ENCODE peak calls at places on chromosomes 6 and 20, in six cellular contexts. G, L, B, E, W and A are unnamed samples.

GRCh38 chr6:41428995-41429417 is 93.6 kb downstream of the NCR2 start:
- DNase-seq in L (no peak), E (peak), B (peak), W (no peak), G (no peak), A (peak)

GRCh38 chr20:61331542-61331941 is 79.5 kb downstream of the CDH4 start:
- DNase-seq in E (peak), L (no peak), B (no peak), G (no peak), W (no peak), A (no peak)

GRCh38 chr6:3340891-3341290 is 82.1 kb downstream of the PSMG4 start:
- DNase-seq in E (no peak), L (no peak), W (no peak), G (no peak), B (no peak), A (no peak)

GRCh38 chr6:48733581-48733980 is 622.6 kb upstream of the PTCHD4 start:
- DNase-seq in E (no peak), L (no peak), W (no peak), G (no peak), B (no peak), A (no peak)

GRCh38 chr6:142856857-142857608 is 87.9 kb downstream of the HIVEP2 start:
- DNase-seq in B (no peak), G (no peak), W (no peak), L (peak), E (no peak), A (no peak)

GRCh38 chr20:38387953-38388352 is 41.7 kb downstream of the LBP start:
- DNase-seq in G (no peak), B (no peak), L (no peak), E (no peak), W (no peak), A (no peak)

GRCh38 chr6:38933426-38933825 is 115.2 kb upstream of the GLP1R start:
- DNase-seq in L (peak), W (no peak), G (no peak), B (no peak), E (peak), A (no peak)

GRCh38 chr6:56848105-56848504 is 106.8 kb upstream of the BEND6 start:
- DNase-seq in E (no peak), W (no peak), G (no peak), L (no peak), B (no peak), A (no peak)

GRCh38 chr6:121382467-121383121 is 48.3 kb upstream of the TBC1D32 start:
- DNase-seq in B (no peak), G (no peak), E (peak), W (no peak), L (no peak), A (no peak)

GRCh38 chr6:137102851-137103492 is 58.2 kb upstream of the IL20RA start:
- DNase-seq in G (no peak), W (no peak), E (no peak), B (no peak), L (peak), A (no peak)